ENCODE peak calls at places on chromosome 9, in seven cellular contexts. N is CD8-positive, alpha-beta T cell; L is naive thymus-derived CD4-positive, alpha-beta T cell; O is right cardiac atrium; A is PC-3; Z is transverse colon; Y is gastrocnemius medialis. C is an unnamed sample. For H3K4me1, the result is how much of the 10 kb centered on the place peaks cover.

GRCh38 chr9:126125177-126125576 is 201.5 kb upstream of the MVB12B start:
- DNase-seq in Y (no peak), L (no peak), Z (no peak), N (no peak), A (no peak), O (no peak), C (no peak)

GRCh38 chr9:126536836-126537465 is 76.8 kb upstream of the LMX1B start:
- DNase-seq in A (no peak), L (no peak), Y (no peak), O (no peak), N (no peak), Z (no peak), C (no peak)

GRCh38 chr9:21611896-21612295 is 129.8 kb upstream of the IFNE start:
- DNase-seq in O (no peak), Z (no peak), A (peak), Y (no peak), N (peak), L (no peak), C (no peak)

GRCh38 chr9:93663877-93664548 is 87.6 kb downstream of the PHF2 start:
- DNase-seq in L (no peak), N (no peak), Y (peak), Z (no peak), O (no peak), A (no peak), C (peak)

GRCh38 chr9:14238518-14238917 is 75.4 kb downstream of the NFIB start:
- DNase-seq in N (no peak), O (no peak), Z (no peak), A (peak), L (no peak), Y (no peak), C (no peak)

GRCh38 chr9:113985968-113986585 is 92.0 kb downstream of the AMBP start:
- DNase-seq in N (no peak), O (no peak), A (no peak), L (no peak), Z (no peak), Y (no peak), C (no peak)

GRCh38 chr9:16673171-16673570 is 197.3 kb downstream of the BNC2 start:
- DNase-seq in O (no peak), N (no peak), A (no peak), Y (no peak), L (no peak), Z (no peak), C (no peak)

GRCh38 chr9:88183798-88184495 is 45.7 kb upstream of the SPATA31C2 start:
- DNase-seq in O (no peak), Y (no peak), L (no peak), A (no peak), Z (no peak), N (no peak), C (no peak)

GRCh38 chr9:130268521-130269131 is 3.1 kb downstream of the HMCN2 start:
- DNase-seq in N (no peak), Y (no peak), A (no peak), L (no peak), Z (no peak), O (no peak), C (no peak)

GRCh38 chr9:122819791-122820489 is 8.4 kb downstream of the PDCL start:
- DNase-seq in Z (no peak), L (no peak), A (peak), Y (no peak), O (no peak), N (no peak), C (no peak)

GRCh38 chr9:81626511-81626910 is 62.8 kb downstream of the TLE1 start:
- DNase-seq in L (no peak), A (peak), Z (no peak), O (no peak), Y (no peak), N (no peak), C (no peak)

GRCh38 chr9:126307306-126308061 is 19.1 kb upstream of the MVB12B start:
- DNase-seq in A (no peak), Z (no peak), L (no peak), N (peak), Y (no peak), O (no peak), C (no peak)

GRCh38 chr9:84773023-84773422 is 103.5 kb downstream of the NTRK2 start:
- DNase-seq in N (no peak), A (no peak), O (no peak), Z (no peak), Y (no peak), L (no peak), C (no peak)

GRCh38 chr9:128104171-128104618 is 23.3 kb downstream of the PTGES2 start:
- DNase-seq in L (no peak), N (no peak), O (no peak), Z (peak), A (no peak), Y (peak), C (peak)

GRCh38 chr9:91421022-91421765 is 2.4 kb downstream of the NFIL3 start:
- DNase-seq in N (no peak), Z (peak), O (peak), Y (peak), A (no peak), L (no peak), C (peak)

GRCh38 chr9:72946821-72947220 is 6.0 kb downstream of the ALDH1A1 start:
- DNase-seq in A (no peak), O (no peak), Z (no peak), N (no peak), Y (no peak), L (no peak), C (no peak)

GRCh38 chr9:127942152-127943010 is 4.7 kb upstream of the DPM2 start:
- DNase-seq in Y (peak), O (peak), Z (peak), N (peak), L (peak), A (peak), C (peak)

GRCh38 chr9:34451545-34451944 is 6.8 kb downstream of the FAM219A start:
- DNase-seq in Z (no peak), L (no peak), O (no peak), Y (no peak), N (no peak), A (no peak), C (no peak)

GRCh38 chr9:126051446-126052130 is 275.0 kb upstream of the MVB12B start:
- DNase-seq in Y (no peak), L (no peak), O (no peak), Z (no peak), A (no peak), N (no peak), C (peak)

GRCh38 chr9:133205996-133206931 is 2.8 kb downstream of the OBP2B start:
- DNase-seq in Z (no peak), A (no peak), L (no peak), Y (no peak), O (no peak), N (peak), C (no peak)

GRCh38 chr9:129803679-129804065 is 688 bp downstream of the TOR1B start:
- DNase-seq in Y (no peak), O (no peak), N (no peak), Z (no peak), A (no peak), L (no peak), C (no peak)

GRCh38 chr9:112325600-112325999 is 7.8 kb downstream of the PTBP3 start:
- DNase-seq in L (no peak), Z (no peak), Y (no peak), N (no peak), O (no peak), A (no peak), C (no peak)

GRCh38 chr9:8963882-8964281 is 1164.3 kb upstream of the DMAC1 start:
- DNase-seq in N (no peak), L (no peak), Z (no peak), Y (no peak), A (no peak), O (no peak), C (no peak)

GRCh38 chr9:27468000-27468399 is 56.1 kb upstream of the IFNK start:
- DNase-seq in Y (no peak), Z (no peak), O (no peak), N (no peak), L (no peak), A (no peak), C (no peak)

GRCh38 chr9:91572044-91572443 is 148.4 kb upstream of the NFIL3 start:
- DNase-seq in Z (no peak), L (no peak), N (no peak), Y (no peak), A (no peak), O (no peak), C (no peak)

GRCh38 chr9:112233769-112234168 is 58.7 kb upstream of the SUSD1 start:
- DNase-seq in Z (no peak), O (peak), Y (peak), A (no peak), L (no peak), N (no peak), C (no peak)

GRCh38 chr9:91710148-91710547 is 239.9 kb downstream of the ROR2 start:
- DNase-seq in N (no peak), L (no peak), Y (no peak), O (no peak), Z (no peak), A (no peak), C (no peak)

GRCh38 chr9:116193636-116194035 is 40.0 kb downstream of the PAPPA start:
- DNase-seq in Z (no peak), Y (no peak), O (no peak), A (peak), N (no peak), L (no peak), C (no peak)

GRCh38 chr9:114080195-114080772 is 2.2 kb upstream of the AMBP start:
- DNase-seq in L (no peak), N (no peak), Y (no peak), O (no peak), Z (no peak), A (peak), C (no peak)

GRCh38 chr9:88387035-88387732 is 1.1 kb upstream of the SPIN1 start:
- DNase-seq in Y (peak), N (peak), A (peak), Z (peak), O (peak), L (no peak), C (peak)

GRCh38 chr9:36486454-36486932 is 86.2 kb upstream of the MELK start:
- DNase-seq in O (no peak), N (peak), L (no peak), Y (peak), Z (peak), A (no peak), C (no peak)

GRCh38 chr9:127614961-127615360 is 2.9 kb downstream of the STXBP1 start:
- DNase-seq in A (no peak), N (no peak), L (no peak), Y (no peak), O (peak), Z (no peak), C (no peak)

GRCh38 chr9:130445268-130445983 is 665 bp downstream of the ASS1 start:
- DNase-seq in O (peak), A (peak), L (no peak), N (no peak), Z (peak), Y (peak), C (peak)

GRCh38 chr9:79858509-79858908 is 286.7 kb downstream of the TLE4 start:
- DNase-seq in O (no peak), Y (no peak), N (no peak), Z (no peak), A (peak), L (no peak), C (peak)

GRCh38 chr9:708556-709432 is 132.7 kb upstream of the DMRT1 start:
- DNase-seq in N (no peak), Y (no peak), L (no peak), Z (no peak), A (no peak), O (no peak), C (no peak)

DNA sequence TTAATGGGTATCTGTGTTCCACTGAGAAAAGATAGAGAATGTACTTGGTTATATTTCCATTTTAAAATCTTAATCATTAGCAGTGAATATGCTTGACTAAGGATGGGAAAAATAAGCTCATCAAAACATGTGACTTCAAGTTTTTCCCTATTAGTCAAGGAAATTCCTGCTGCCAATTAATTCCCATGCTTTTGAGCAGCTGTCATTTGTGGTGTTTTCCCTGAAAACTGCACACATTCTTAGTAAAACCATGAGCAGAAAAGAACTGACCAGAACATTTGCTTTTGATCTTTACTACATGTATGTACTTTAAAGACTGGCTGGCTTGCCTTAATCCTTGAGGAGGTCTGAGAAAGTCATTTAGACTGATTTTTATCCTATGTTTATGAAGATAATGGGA is 75.2 kb downstream of the AOPEP start:
- DNase-seq in Z (no peak), O (no peak), A (no peak), L (no peak), Y (no peak), N (no peak), C (no peak)
- H3K4me1 ChIP-seq in Z (under half), O (under half), A (under half), L (under half), Y (half or more), N (under half), C (under half)

GRCh38 chr9:69999331-69999730 is 44.3 kb upstream of the MAMDC2 start:
- DNase-seq in A (no peak), Y (peak), N (no peak), L (no peak), O (no peak), Z (no peak), C (no peak)
- H3K4me3 ChIP-seq in A (no peak), Y (no peak), N (no peak), L (no peak), O (no peak), Z (no peak), C (no peak)

GRCh38 chr9:107983762-107984161 is 494.2 kb upstream of the KLF4 start:
- DNase-seq in O (no peak), N (no peak), L (no peak), Y (no peak), A (no peak), Z (no peak), C (no peak)
- H3K4me1 ChIP-seq in O (under half), N (under half), L (under half), Y (under half), A (under half), Z (under half), C (under half)

GRCh38 chr9:98317134-98317857 is 61.8 kb upstream of the TBC1D2 start:
- DNase-seq in O (no peak), Y (no peak), Z (no peak), N (no peak), L (no peak), A (peak), C (no peak)
- H3K4me3 ChIP-seq in O (no peak), Y (no peak), Z (no peak), N (no peak), L (no peak), A (no peak), C (no peak)

GRCh38 chr9:121573717-121574485 is 74.3 kb upstream of the GGTA1 start:
- DNase-seq in Y (peak), A (no peak), Z (no peak), O (no peak), L (no peak), N (no peak), C (no peak)

GRCh38 chr9:121574771-121575519 is 75.3 kb upstream of the GGTA1 start:
- DNase-seq in O (no peak), Z (no peak), A (no peak), L (no peak), N (no peak), Y (no peak), C (no peak)

GRCh38 chr9:121569266-121569648 is 69.6 kb upstream of the GGTA1 start:
- DNase-seq in N (no peak), A (no peak), Y (no peak), L (no peak), O (no peak), Z (no peak), C (no peak)

GRCh38 chr9:121568541-121569265 is 69.1 kb upstream of the GGTA1 start:
- DNase-seq in L (no peak), Z (peak), O (peak), Y (peak), N (no peak), A (no peak), C (no peak)

DNA sequence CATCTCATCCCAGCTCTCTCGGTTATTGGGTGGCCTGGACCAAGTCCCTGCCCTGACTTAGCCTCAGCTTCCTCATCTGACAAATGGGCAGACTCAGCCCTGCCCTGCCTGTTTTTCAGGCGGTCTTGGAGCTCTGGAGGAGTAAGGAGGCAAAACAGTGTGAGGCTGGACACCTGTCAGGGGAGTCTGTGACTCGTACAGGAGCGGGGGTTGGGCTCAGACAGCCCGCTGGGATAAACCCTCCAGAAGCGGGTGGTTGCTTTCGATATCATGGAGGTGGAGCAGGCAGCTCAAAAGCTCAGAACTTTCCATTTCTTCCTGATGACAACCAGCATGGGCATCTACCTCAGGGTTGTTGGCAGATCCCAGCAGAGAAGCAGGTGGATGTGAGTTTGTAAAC is 72.9 kb upstream of the GGTA1 start:
- DNase-seq in N (no peak), Z (no peak), O (no peak), A (no peak), Y (no peak), L (no peak), C (no peak)
- H3K4me1 ChIP-seq in N (under half), Z (under half), O (under half), A (under half), Y (half or more), L (under half), C (under half)

GRCh38 chr9:137082222-137082924 is 4.4 kb upstream of the MAN1B1 start:
- DNase-seq in N (no peak), L (no peak), Y (no peak), O (no peak), Z (no peak), A (no peak), C (no peak)
- H3K4me3 ChIP-seq in N (no peak), L (no peak), Y (no peak), O (no peak), Z (no peak), A (no peak), C (no peak)

GRCh38 chr9:110093417-110093816 is 114.5 kb downstream of the C9orf152 start:
- DNase-seq in L (no peak), O (no peak), N (no peak), Z (no peak), Y (no peak), A (no peak), C (no peak)
- H3K4me1 ChIP-seq in L (under half), O (under half), N (under half), Z (under half), Y (under half), A (under half), C (under half)

GRCh38 chr9:63859475-63860215 is 1425.4 kb downstream of the FOXD4L5 start:
- DNase-seq in A (no peak), N (peak), Y (peak), O (peak), Z (no peak), L (no peak), C (no peak)
- H3K4me3 ChIP-seq in A (no peak), N (no peak), Y (peak), O (peak), Z (peak), L (no peak), C (no peak)

C was measured in mucosa of descending colon.